ENCODE peak calls at places on chromosomes 16 and 17, in six cellular contexts. One of them, this sample, is unnamed.
A peak's percentile ranks its signal among the peaks of the same experiment; 100 is the strongest.

GRCh38 chr16:23129686-23130085 is 19.6 kb downstream of the USP31 start:
- DNase-seq in tibial nerve: no peak
- DNase-seq in A549: no peak
- DNase-seq in PC-3: no peak
- DNase-seq in suprapubic skin: no peak
- DNase-seq in astrocyte: no peak
- DNase-seq in this sample: no peak

GRCh38 chr16:2471016-2471652 is at the start of gene NTN3:
- DNase-seq in suprapubic skin: no peak
- DNase-seq in A549: no peak
- DNase-seq in tibial nerve: no peak
- DNase-seq in PC-3: peak; percentile 6
- DNase-seq in astrocyte: no peak
- DNase-seq in this sample: no peak

GRCh38 chr16:86777098-86777946 is 199.0 kb downstream of the FOXL1 start:
- DNase-seq in PC-3: no peak
- DNase-seq in astrocyte: no peak
- DNase-seq in suprapubic skin: no peak
- DNase-seq in tibial nerve: no peak
- DNase-seq in A549: no peak
- DNase-seq in this sample: no peak

GRCh38 chr17:71237903-71238538 is 882.8 kb upstream of the SOX9 start:
- DNase-seq in astrocyte: peak; percentile 68
- DNase-seq in PC-3: peak; percentile 87
- DNase-seq in suprapubic skin: no peak
- DNase-seq in tibial nerve: no peak
- DNase-seq in A549: peak; percentile 37
- DNase-seq in this sample: peak; percentile 83

GRCh38 chr17:12070561-12070960 is 49.9 kb downstream of the MAP2K4 start:
- DNase-seq in tibial nerve: no peak
- DNase-seq in suprapubic skin: no peak
- DNase-seq in astrocyte: peak; percentile 89
- DNase-seq in A549: no peak
- DNase-seq in PC-3: peak; percentile 75
- DNase-seq in this sample: peak; percentile 65

GRCh38 chr16:28900601-28901000 is 22.3 kb downstream of the ATP2A1 start:
- DNase-seq in suprapubic skin: no peak
- DNase-seq in tibial nerve: no peak
- DNase-seq in A549: no peak
- DNase-seq in PC-3: no peak
- DNase-seq in astrocyte: no peak
- DNase-seq in this sample: no peak

GRCh38 chr17:77596491-77597420 is 361.7 kb upstream of the TNRC6C start:
- DNase-seq in A549: no peak
- DNase-seq in PC-3: no peak
- DNase-seq in astrocyte: no peak
- DNase-seq in suprapubic skin: peak; percentile 52
- DNase-seq in tibial nerve: no peak
- DNase-seq in this sample: no peak

GRCh38 chr16:57920215-57920890 is 50.6 kb downstream of the CNGB1 start:
- DNase-seq in PC-3: no peak
- DNase-seq in astrocyte: no peak
- DNase-seq in A549: no peak
- DNase-seq in tibial nerve: no peak
- DNase-seq in suprapubic skin: no peak
- DNase-seq in this sample: peak; percentile 70

GRCh38 chr17:29237476-29238132 is 9.1 kb upstream of the CRYBA1 start:
- DNase-seq in PC-3: no peak
- DNase-seq in tibial nerve: no peak
- DNase-seq in A549: no peak
- DNase-seq in astrocyte: peak; percentile 71
- DNase-seq in suprapubic skin: no peak
- DNase-seq in this sample: peak; percentile 33

GRCh38 chr17:44970136-44970737 is 2.1 kb upstream of the C1QL1 start:
- DNase-seq in astrocyte: peak; percentile 20
- DNase-seq in suprapubic skin: no peak
- DNase-seq in tibial nerve: no peak
- DNase-seq in A549: no peak
- DNase-seq in PC-3: no peak
- DNase-seq in this sample: no peak

GRCh38 chr16:49632111-49632797 is 223.7 kb downstream of the ZNF423 start:
- DNase-seq in PC-3: no peak
- DNase-seq in astrocyte: no peak
- DNase-seq in A549: no peak
- DNase-seq in tibial nerve: no peak
- DNase-seq in suprapubic skin: no peak
- DNase-seq in this sample: no peak

GRCh38 chr17:50563095-50563511 is 2.6 kb downstream of the CACNA1G start:
- DNase-seq in astrocyte: no peak
- DNase-seq in suprapubic skin: no peak
- DNase-seq in PC-3: no peak
- DNase-seq in tibial nerve: no peak
- DNase-seq in A549: no peak
- DNase-seq in this sample: no peak

GRCh38 chr16:25925466-25925865 is 233.7 kb downstream of the HS3ST4 start:
- DNase-seq in suprapubic skin: no peak
- DNase-seq in tibial nerve: no peak
- DNase-seq in astrocyte: no peak
- DNase-seq in A549: no peak
- DNase-seq in PC-3: no peak
- DNase-seq in this sample: no peak

GRCh38 chr16:28140788-28141618 is 70.8 kb downstream of the XPO6 start:
- DNase-seq in suprapubic skin: no peak
- DNase-seq in A549: no peak
- DNase-seq in tibial nerve: no peak
- DNase-seq in PC-3: no peak
- DNase-seq in astrocyte: no peak
- DNase-seq in this sample: no peak

GRCh38 chr16:60123387-60124023 is 1389.4 kb upstream of the GOT2 start:
- DNase-seq in suprapubic skin: no peak
- DNase-seq in tibial nerve: no peak
- DNase-seq in PC-3: no peak
- DNase-seq in astrocyte: peak; percentile 12
- DNase-seq in A549: no peak
- DNase-seq in this sample: peak; percentile 50

GRCh38 chr16:60127196-60127595 is 1393.1 kb upstream of the GOT2 start:
- DNase-seq in A549: no peak
- DNase-seq in suprapubic skin: no peak
- DNase-seq in tibial nerve: no peak
- DNase-seq in PC-3: no peak
- DNase-seq in astrocyte: no peak
- DNase-seq in this sample: no peak
- H3K9me3 ChIP-seq in A549: no peaks in the 10 kb centered on the region
- H3K9me3 ChIP-seq in suprapubic skin: no peaks in the 10 kb centered on the region
- H3K9me3 ChIP-seq in tibial nerve: no peaks in the 10 kb centered on the region
- H3K9me3 ChIP-seq in PC-3: no peaks in the 10 kb centered on the region
- H3K9me3 ChIP-seq in astrocyte: no peaks in the 10 kb centered on the region
- H3K9me3 ChIP-seq in this sample: no peaks in the 10 kb centered on the region

GRCh38 chr17:41054025-41054424 is 1.0 kb downstream of the KRTAP2-2 start:
- DNase-seq in A549: no peak
- DNase-seq in suprapubic skin: no peak
- DNase-seq in astrocyte: no peak
- DNase-seq in PC-3: no peak
- DNase-seq in tibial nerve: no peak
- DNase-seq in this sample: no peak

GRCh38 chr17:41049110-41049509 is 2.0 kb upstream of the KRTAP2-1 start:
- DNase-seq in suprapubic skin: no peak
- DNase-seq in astrocyte: peak; percentile 84
- DNase-seq in A549: peak; percentile 19
- DNase-seq in PC-3: peak; percentile 80
- DNase-seq in tibial nerve: no peak
- DNase-seq in this sample: peak; percentile 50

GRCh38 chr17:41042953-41043352 is 1.7 kb upstream of the KRTAP1-1 start:
- DNase-seq in A549: no peak
- DNase-seq in astrocyte: no peak
- DNase-seq in suprapubic skin: no peak
- DNase-seq in PC-3: no peak
- DNase-seq in tibial nerve: no peak
- DNase-seq in this sample: no peak

GRCh38 chr17:41052594-41052993 is 2.4 kb downstream of the KRTAP2-2 start:
- DNase-seq in PC-3: no peak
- DNase-seq in tibial nerve: no peak
- DNase-seq in astrocyte: peak; percentile 75
- DNase-seq in A549: no peak
- DNase-seq in suprapubic skin: no peak
- DNase-seq in this sample: no peak

GRCh38 chr17:41048441-41048840 is 1.3 kb upstream of the KRTAP2-1 start:
- DNase-seq in astrocyte: peak; percentile 67
- DNase-seq in PC-3: peak; percentile 78
- DNase-seq in suprapubic skin: no peak
- DNase-seq in A549: no peak
- DNase-seq in tibial nerve: no peak
- DNase-seq in this sample: no peak
- H3K27ac ChIP-seq in astrocyte: peak overlapping the region; percentile 87
- H3K27ac ChIP-seq in PC-3: peak overlapping the region; percentile 80
- H3K27ac ChIP-seq in suprapubic skin: no peak overlapping the region
- H3K27ac ChIP-seq in A549: no peak overlapping the region
- H3K27ac ChIP-seq in tibial nerve: no peak overlapping the region
- H3K27ac ChIP-seq in this sample: peak overlapping the region; percentile 46

GRCh38 chr17:76275382-76276068 is 10.4 kb downstream of the UBALD2 start:
- DNase-seq in PC-3: no peak
- DNase-seq in suprapubic skin: no peak
- DNase-seq in astrocyte: no peak
- DNase-seq in A549: no peak
- DNase-seq in tibial nerve: no peak
- DNase-seq in this sample: no peak
- H3K9me3 ChIP-seq in PC-3: no peaks in the 10 kb centered on the region
- H3K9me3 ChIP-seq in suprapubic skin: no peaks in the 10 kb centered on the region
- H3K9me3 ChIP-seq in astrocyte: no peaks in the 10 kb centered on the region
- H3K9me3 ChIP-seq in A549: no peaks in the 10 kb centered on the region
- H3K9me3 ChIP-seq in tibial nerve: no peaks in the 10 kb centered on the region
- H3K9me3 ChIP-seq in this sample: no peaks in the 10 kb centered on the region

GRCh38 chr17:47850692-47851573 is at the start of gene SP6:
- DNase-seq in A549: peak; percentile 76
- DNase-seq in astrocyte: peak; percentile 42
- DNase-seq in PC-3: peak; percentile 93
- DNase-seq in suprapubic skin: no peak
- DNase-seq in tibial nerve: no peak
- DNase-seq in this sample: peak; percentile 92

GRCh38 chr17:47852113-47852949 is 1.4 kb upstream of the SP6 start:
- DNase-seq in A549: no peak
- DNase-seq in tibial nerve: no peak
- DNase-seq in astrocyte: no peak
- DNase-seq in PC-3: no peak
- DNase-seq in suprapubic skin: no peak
- DNase-seq in this sample: no peak

GRCh38 chr17:47848198-47848513 is 2.8 kb downstream of the SP6 start:
- DNase-seq in PC-3: no peak
- DNase-seq in suprapubic skin: no peak
- DNase-seq in astrocyte: no peak
- DNase-seq in tibial nerve: no peak
- DNase-seq in A549: no peak
- DNase-seq in this sample: no peak

GRCh38 chr17:47851764-47852112 is 775 bp upstream of the SP6 start:
- DNase-seq in suprapubic skin: no peak
- DNase-seq in A549: no peak
- DNase-seq in PC-3: no peak
- DNase-seq in tibial nerve: no peak
- DNase-seq in astrocyte: no peak
- DNase-seq in this sample: no peak

GRCh38 chr17:47850373-47850691 is 631 bp downstream of the SP6 start:
- DNase-seq in PC-3: peak; percentile 39
- DNase-seq in astrocyte: no peak
- DNase-seq in suprapubic skin: no peak
- DNase-seq in A549: no peak
- DNase-seq in tibial nerve: no peak
- DNase-seq in this sample: no peak
- H3K27ac ChIP-seq in PC-3: no peak overlapping the region
- H3K27ac ChIP-seq in astrocyte: no peak overlapping the region
- H3K27ac ChIP-seq in suprapubic skin: peak overlapping the region; percentile 47
- H3K27ac ChIP-seq in A549: peak overlapping the region; percentile 91
- H3K27ac ChIP-seq in tibial nerve: no peak overlapping the region
- H3K27ac ChIP-seq in this sample: peak overlapping the region; percentile 64

DNA sequence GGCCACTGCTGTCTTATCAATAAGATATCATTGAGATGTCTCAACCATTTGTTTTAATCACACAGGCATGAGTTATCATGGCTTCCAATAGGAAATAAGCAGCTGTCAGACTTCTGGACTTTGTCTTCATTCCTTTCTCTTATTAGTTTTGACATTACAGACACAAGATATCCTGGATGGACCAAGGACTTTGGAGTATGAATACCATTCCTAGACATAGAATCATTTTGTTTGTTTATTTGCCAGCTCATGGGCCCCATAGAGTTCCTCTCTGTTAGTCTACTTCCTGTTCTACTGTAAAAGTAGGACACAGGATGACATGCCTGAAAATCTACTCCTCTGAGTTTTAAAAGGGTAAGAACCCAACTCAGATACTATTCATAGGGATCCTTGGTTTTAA is 77.7 kb upstream of the KCNJ16 start:
- DNase-seq in astrocyte: no peak
- DNase-seq in suprapubic skin: no peak
- DNase-seq in A549: peak; percentile 65
- DNase-seq in tibial nerve: no peak
- DNase-seq in PC-3: peak; percentile 89
- DNase-seq in this sample: peak; percentile 12
- H3K9me3 ChIP-seq in astrocyte: peaks cover 3% of the 10 kb centered on the region
- H3K9me3 ChIP-seq in suprapubic skin: no peaks in the 10 kb centered on the region
- H3K9me3 ChIP-seq in A549: peaks cover 4% of the 10 kb centered on the region
- H3K9me3 ChIP-seq in tibial nerve: no peaks in the 10 kb centered on the region
- H3K9me3 ChIP-seq in PC-3: no peaks in the 10 kb centered on the region
- H3K9me3 ChIP-seq in this sample: no peaks in the 10 kb centered on the region

This sample was measured in mammary epithelial cell.